ENCODE peak calls at places on chromosomes 7 and 10, in ten cellular contexts. X is HS-5; Y is stimulated activated CD4-positive, alpha-beta T cell treated with anti-CD3 and anti-CD28 coated beads, Interleukin-2, amount 100 ng/mL, for 48 hours; U is caudate nucleus; L is astrocyte of the hippocampus; A is iris pigment epithelial cell; Z is heart left ventricle; M is stimulated activated CD8-positive, alpha-beta memory T cell treated with anti-CD3 and anti-CD28 coated beads, Interleukin-2, amount 100 ng/mL, for 48 hours; O is activated naive CD8-positive, alpha-beta T cell treated with anti-CD3 and anti-CD28 coated beads, Interleukin-2, amount 50 U/mL, for 16 hours; J is WTC11. E is an unnamed sample.
A peak's percentile ranks its signal among the peaks of the same experiment; 100 is the strongest.

GRCh38 chr10:31242902-31243301 is 76.1 kb upstream of the ZEB1 start:
- DNase-seq in M (peak; percentile 26), X (peak; percentile 83), J (no peak), U (no peak), L (peak; percentile 82), O (peak; percentile 17), A (peak; percentile 93), Y (peak; percentile 36), Z (no peak), E (peak; percentile 92)

GRCh38 chr7:2373124-2373556 is 18.5 kb downstream of the EIF3B start:
- DNase-seq in U (no peak), O (no peak), M (no peak), A (peak; percentile 21), J (no peak), L (peak; percentile 90), X (no peak), Z (no peak), Y (no peak), E (no peak)

GRCh38 chr7:144786522-144786921 is 49.3 kb downstream of the TPK1 start:
- DNase-seq in A (peak; percentile 5), J (no peak), Y (no peak), M (no peak), L (no peak), U (no peak), O (no peak), X (no peak), Z (no peak), E (no peak)

GRCh38 chr10:86583983-86584382 is 62.4 kb upstream of the WAPL start:
- DNase-seq in A (no peak), O (no peak), L (no peak), Y (no peak), J (peak; percentile 61), Z (no peak), X (no peak), U (no peak), M (no peak), E (no peak)

GRCh38 chr7:158076656-158077055 is 511.0 kb downstream of the PTPRN2 start:
- DNase-seq in J (no peak), M (no peak), Z (no peak), Y (no peak), X (no peak), A (no peak), O (no peak), L (no peak), U (no peak), E (no peak)

GRCh38 chr10:121792198-121792597 is 135.6 kb downstream of the ATE1 start:
- DNase-seq in A (peak; percentile 83), X (no peak), M (no peak), Y (no peak), L (peak; percentile 63), J (no peak), O (no peak), U (no peak), Z (no peak), E (no peak)

GRCh38 chr10:132301371-132302330 is 6.1 kb downstream of the STK32C start:
- DNase-seq in M (no peak), Y (no peak), X (no peak), A (no peak), O (no peak), Z (no peak), J (no peak), L (no peak), U (no peak), E (no peak)

GRCh38 chr7:945556-946255 is 8.8 kb downstream of the ADAP1 start:
- DNase-seq in L (no peak), Y (no peak), O (no peak), A (no peak), J (peak; percentile 76), U (no peak), M (no peak), X (no peak), Z (peak; percentile 55), E (no peak)

GRCh38 chr10:78745445-78745844 is 323.3 kb upstream of the ZMIZ1 start:
- DNase-seq in U (no peak), L (no peak), Y (no peak), Z (no peak), O (no peak), X (no peak), M (no peak), A (no peak), J (no peak), E (no peak)

GRCh38 chr10:58431903-58432302 is 46.7 kb downstream of the TFAM start:
- DNase-seq in M (no peak), J (no peak), Z (no peak), U (no peak), X (no peak), Y (no peak), A (peak; percentile 45), L (peak; percentile 32), O (no peak), E (no peak)

GRCh38 chr10:104056619-104057273 is 28.9 kb downstream of the COL17A1 start:
- DNase-seq in J (no peak), Y (no peak), U (no peak), A (no peak), Z (peak; percentile 36), O (no peak), M (no peak), L (no peak), X (no peak), E (no peak)

GRCh38 chr7:73557397-73558257 is at the start of gene BCL7B:
- DNase-seq in M (peak; percentile 73), J (peak; percentile 70), U (peak; percentile 70), L (peak; percentile 86), O (peak; percentile 47), Y (peak; percentile 75), X (no peak), Z (peak; percentile 88), A (peak; percentile 55), E (peak; percentile 62)

GRCh38 chr7:128710391-128710930 is 28.7 kb upstream of the CALU start:
- DNase-seq in Z (no peak), A (no peak), L (no peak), M (no peak), O (no peak), X (no peak), Y (no peak), J (no peak), U (no peak), E (no peak)

GRCh38 chr7:135197906-135198655 is 13.2 kb downstream of the WDR91 start:
- DNase-seq in A (peak; percentile 87), Y (no peak), M (no peak), J (no peak), O (no peak), L (no peak), U (no peak), X (no peak), Z (no peak), E (no peak)

GRCh38 chr10:122301055-122301810 is 30.1 kb downstream of the BTBD16 start:
- DNase-seq in A (peak; percentile 80), X (peak; percentile 26), O (no peak), Y (no peak), M (no peak), Z (no peak), U (no peak), J (no peak), L (peak; percentile 77), E (peak; percentile 97)

GRCh38 chr10:93435621-93436385 is 46.3 kb downstream of the MYOF start:
- DNase-seq in X (no peak), M (no peak), J (no peak), U (no peak), Z (no peak), Y (no peak), L (peak; percentile 75), A (peak; percentile 86), O (no peak), E (peak; percentile 92)

GRCh38 chr7:144038887-144039286 is 9.9 kb upstream of the OR2A5 start:
- DNase-seq in J (no peak), M (no peak), U (no peak), Z (no peak), A (peak; percentile 38), X (no peak), L (no peak), Y (no peak), O (no peak), E (no peak)

GRCh38 chr10:131094406-131095108 is 217.0 kb downstream of the TCERG1L start:
- DNase-seq in M (no peak), O (no peak), Y (no peak), X (no peak), U (no peak), J (no peak), L (peak; percentile 4), Z (no peak), A (peak; percentile 31), E (peak; percentile 11)

GRCh38 chr7:117480978-117481377 is 1.2 kb downstream of the CFTR start:
- DNase-seq in J (no peak), U (no peak), O (no peak), L (no peak), M (no peak), A (no peak), X (no peak), Y (no peak), Z (no peak), E (no peak)

GRCh38 chr7:72030994-72031667 is 381.0 kb downstream of the CALN1 start:
- DNase-seq in O (no peak), Z (no peak), M (no peak), X (no peak), A (no peak), J (no peak), U (no peak), Y (no peak), L (no peak), E (no peak)

GRCh38 chr10:11189581-11190376 is 172.1 kb downstream of the CELF2 start:
- DNase-seq in Z (no peak), J (no peak), X (no peak), A (no peak), U (no peak), O (no peak), L (peak; percentile 65), M (no peak), Y (no peak), E (no peak)

GRCh38 chr7:18276380-18276779 is 219.2 kb upstream of the HDAC9 start:
- DNase-seq in Y (no peak), J (no peak), X (no peak), L (no peak), M (no peak), Z (no peak), A (no peak), O (no peak), U (no peak), E (no peak)

GRCh38 chr7:35736725-35737124 is 41.8 kb upstream of the HERPUD2 start:
- DNase-seq in J (no peak), Y (no peak), X (peak; percentile 10), Z (no peak), U (no peak), L (no peak), M (no peak), O (no peak), A (peak; percentile 84), E (peak; percentile 50)

GRCh38 chr10:34705563-34705962 is 109.5 kb downstream of the PARD3 start:
- DNase-seq in J (no peak), X (no peak), L (no peak), Y (no peak), A (no peak), U (no peak), M (no peak), Z (no peak), O (no peak), E (no peak)

GRCh38 chr10:14186245-14186644 is 144.5 kb downstream of the FRMD4A start:
- DNase-seq in A (peak; percentile 22), J (no peak), Y (no peak), L (peak; percentile 57), M (no peak), O (no peak), Z (no peak), U (no peak), X (no peak), E (peak; percentile 52)

GRCh38 chr7:19670806-19671205 is 38.0 kb downstream of the POLR1F start:
- DNase-seq in X (no peak), A (no peak), O (no peak), J (no peak), U (no peak), L (no peak), M (no peak), Y (no peak), Z (no peak), E (peak; percentile 34)

GRCh38 chr7:114790526-114790925 is 131.4 kb upstream of the MDFIC start:
- DNase-seq in A (no peak), L (no peak), Y (no peak), X (no peak), U (no peak), O (no peak), Z (no peak), M (no peak), J (no peak), E (no peak)

GRCh38 chr10:28569506-28570159 is 36.7 kb downstream of the WAC start:
- DNase-seq in Y (no peak), X (no peak), A (peak; percentile 58), M (no peak), Z (no peak), U (no peak), L (peak; percentile 32), J (no peak), O (no peak), E (no peak)

E was measured in M059J.